ENCODE peak calls at places on chromosomes 11 and 22, in six cellular contexts. One of them, this sample, is unnamed.

GRCh38 chr22:19497245-19497644 is 17.5 kb downstream of the CDC45 start:
- DNase-seq in mesothelial cell of epicardium: no peak
- DNase-seq in G401: no peak
- DNase-seq in cerebellum: no peak
- DNase-seq in stimulated activated CD4-positive, alpha-beta T cell treated with anti-CD3 and anti-CD28 coated beads, Interleukin-15, amount 100 ng/mL, for 1 hour: no peak
- DNase-seq in activated CD4-positive, alpha-beta T cell treated with anti-CD3 and anti-CD28 coated beads, Interleukin-2, amount 10 ng/mL, durations not matched to agents 7 days and 5 days: no peak
- DNase-seq in this sample: no peak

GRCh38 chr11:13297308-13297916 is 19.8 kb downstream of the BMAL1 start:
- DNase-seq in G401: no peak
- DNase-seq in cerebellum: no peak
- DNase-seq in mesothelial cell of epicardium: no peak
- DNase-seq in activated CD4-positive, alpha-beta T cell treated with anti-CD3 and anti-CD28 coated beads, Interleukin-2, amount 10 ng/mL, durations not matched to agents 7 days and 5 days: no peak
- DNase-seq in stimulated activated CD4-positive, alpha-beta T cell treated with anti-CD3 and anti-CD28 coated beads, Interleukin-15, amount 100 ng/mL, for 1 hour: no peak
- DNase-seq in this sample: no peak

GRCh38 chr11:33630936-33631748 is 69.5 kb downstream of the C11orf91 start:
- DNase-seq in cerebellum: no peak
- DNase-seq in G401: no peak
- DNase-seq in stimulated activated CD4-positive, alpha-beta T cell treated with anti-CD3 and anti-CD28 coated beads, Interleukin-15, amount 100 ng/mL, for 1 hour: no peak
- DNase-seq in mesothelial cell of epicardium: no peak
- DNase-seq in activated CD4-positive, alpha-beta T cell treated with anti-CD3 and anti-CD28 coated beads, Interleukin-2, amount 10 ng/mL, durations not matched to agents 7 days and 5 days: no peak
- DNase-seq in this sample: no peak

GRCh38 chr22:21624120-21624879 is 5.5 kb downstream of the YDJC start:
- DNase-seq in G401: peak; percentile 60
- DNase-seq in activated CD4-positive, alpha-beta T cell treated with anti-CD3 and anti-CD28 coated beads, Interleukin-2, amount 10 ng/mL, durations not matched to agents 7 days and 5 days: peak; percentile 31
- DNase-seq in mesothelial cell of epicardium: no peak
- DNase-seq in stimulated activated CD4-positive, alpha-beta T cell treated with anti-CD3 and anti-CD28 coated beads, Interleukin-15, amount 100 ng/mL, for 1 hour: no peak
- DNase-seq in cerebellum: peak; percentile 17
- DNase-seq in this sample: no peak

GRCh38 chr11:108618529-108618928 is 25.0 kb upstream of the EXPH5 start:
- DNase-seq in activated CD4-positive, alpha-beta T cell treated with anti-CD3 and anti-CD28 coated beads, Interleukin-2, amount 10 ng/mL, durations not matched to agents 7 days and 5 days: no peak
- DNase-seq in cerebellum: no peak
- DNase-seq in mesothelial cell of epicardium: no peak
- DNase-seq in stimulated activated CD4-positive, alpha-beta T cell treated with anti-CD3 and anti-CD28 coated beads, Interleukin-15, amount 100 ng/mL, for 1 hour: no peak
- DNase-seq in G401: no peak
- DNase-seq in this sample: no peak

GRCh38 chr11:120079750-120080610 is 57.9 kb downstream of the TRIM29 start:
- DNase-seq in G401: no peak
- DNase-seq in mesothelial cell of epicardium: no peak
- DNase-seq in activated CD4-positive, alpha-beta T cell treated with anti-CD3 and anti-CD28 coated beads, Interleukin-2, amount 10 ng/mL, durations not matched to agents 7 days and 5 days: no peak
- DNase-seq in cerebellum: no peak
- DNase-seq in stimulated activated CD4-positive, alpha-beta T cell treated with anti-CD3 and anti-CD28 coated beads, Interleukin-15, amount 100 ng/mL, for 1 hour: no peak
- DNase-seq in this sample: no peak

GRCh38 chr11:114236829-114237228 is 59.4 kb upstream of the NNMT start:
- DNase-seq in activated CD4-positive, alpha-beta T cell treated with anti-CD3 and anti-CD28 coated beads, Interleukin-2, amount 10 ng/mL, durations not matched to agents 7 days and 5 days: no peak
- DNase-seq in cerebellum: no peak
- DNase-seq in G401: no peak
- DNase-seq in mesothelial cell of epicardium: no peak
- DNase-seq in stimulated activated CD4-positive, alpha-beta T cell treated with anti-CD3 and anti-CD28 coated beads, Interleukin-15, amount 100 ng/mL, for 1 hour: no peak
- DNase-seq in this sample: no peak

GRCh38 chr22:45587638-45588481 is 83.8 kb upstream of the ATXN10 start:
- DNase-seq in activated CD4-positive, alpha-beta T cell treated with anti-CD3 and anti-CD28 coated beads, Interleukin-2, amount 10 ng/mL, durations not matched to agents 7 days and 5 days: no peak
- DNase-seq in mesothelial cell of epicardium: no peak
- DNase-seq in stimulated activated CD4-positive, alpha-beta T cell treated with anti-CD3 and anti-CD28 coated beads, Interleukin-15, amount 100 ng/mL, for 1 hour: no peak
- DNase-seq in G401: no peak
- DNase-seq in cerebellum: no peak
- DNase-seq in this sample: no peak

GRCh38 chr11:78656327-78656726 is 81.7 kb upstream of the NARS2 start:
- DNase-seq in activated CD4-positive, alpha-beta T cell treated with anti-CD3 and anti-CD28 coated beads, Interleukin-2, amount 10 ng/mL, durations not matched to agents 7 days and 5 days: no peak
- DNase-seq in stimulated activated CD4-positive, alpha-beta T cell treated with anti-CD3 and anti-CD28 coated beads, Interleukin-15, amount 100 ng/mL, for 1 hour: no peak
- DNase-seq in mesothelial cell of epicardium: no peak
- DNase-seq in G401: no peak
- DNase-seq in cerebellum: no peak
- DNase-seq in this sample: no peak

GRCh38 chr11:126452256-126452655 is 96.8 kb downstream of the ST3GAL4 start:
- DNase-seq in stimulated activated CD4-positive, alpha-beta T cell treated with anti-CD3 and anti-CD28 coated beads, Interleukin-15, amount 100 ng/mL, for 1 hour: no peak
- DNase-seq in G401: no peak
- DNase-seq in mesothelial cell of epicardium: peak; percentile 57
- DNase-seq in activated CD4-positive, alpha-beta T cell treated with anti-CD3 and anti-CD28 coated beads, Interleukin-2, amount 10 ng/mL, durations not matched to agents 7 days and 5 days: no peak
- DNase-seq in cerebellum: no peak
- DNase-seq in this sample: no peak

GRCh38 chr11:119318240-119319135 is 1.6 kb upstream of the MCAM start:
- DNase-seq in mesothelial cell of epicardium: no peak
- DNase-seq in G401: peak; percentile 68
- DNase-seq in activated CD4-positive, alpha-beta T cell treated with anti-CD3 and anti-CD28 coated beads, Interleukin-2, amount 10 ng/mL, durations not matched to agents 7 days and 5 days: no peak
- DNase-seq in stimulated activated CD4-positive, alpha-beta T cell treated with anti-CD3 and anti-CD28 coated beads, Interleukin-15, amount 100 ng/mL, for 1 hour: no peak
- DNase-seq in cerebellum: no peak
- DNase-seq in this sample: no peak

GRCh38 chr11:29243616-29244015 is 773.2 kb downstream of the KCNA4 start:
- DNase-seq in stimulated activated CD4-positive, alpha-beta T cell treated with anti-CD3 and anti-CD28 coated beads, Interleukin-15, amount 100 ng/mL, for 1 hour: no peak
- DNase-seq in cerebellum: no peak
- DNase-seq in mesothelial cell of epicardium: no peak
- DNase-seq in activated CD4-positive, alpha-beta T cell treated with anti-CD3 and anti-CD28 coated beads, Interleukin-2, amount 10 ng/mL, durations not matched to agents 7 days and 5 days: no peak
- DNase-seq in G401: no peak
- DNase-seq in this sample: no peak

GRCh38 chr11:130159657-130160459 is at the start of gene ST14:
- DNase-seq in mesothelial cell of epicardium: peak; percentile 54
- DNase-seq in activated CD4-positive, alpha-beta T cell treated with anti-CD3 and anti-CD28 coated beads, Interleukin-2, amount 10 ng/mL, durations not matched to agents 7 days and 5 days: no peak
- DNase-seq in cerebellum: peak; percentile 28
- DNase-seq in stimulated activated CD4-positive, alpha-beta T cell treated with anti-CD3 and anti-CD28 coated beads, Interleukin-15, amount 100 ng/mL, for 1 hour: no peak
- DNase-seq in G401: no peak
- DNase-seq in this sample: no peak